ENCODE peak calls at places on chromosomes 6 and 20, in four cellular contexts. H is cardiac fibroblast, O is AG10803, S is right lobe of liver. L is an unnamed sample.

GRCh38 chr20:664576-664975 is 11.0 kb downstream of the SCRT2 start:
- DNase-seq in S (no peak), O (no peak), H (no peak), L (no peak)

GRCh38 chr6:15608406-15608805 is 54.4 kb downstream of the DTNBP1 start:
- DNase-seq in H (peak; percentile 82), S (no peak), O (peak; percentile 83), L (peak; percentile 56)

GRCh38 chr6:528989-529388 is 127.9 kb downstream of the HUS1B start:
- DNase-seq in O (no peak), S (no peak), H (no peak), L (no peak)

GRCh38 chr6:130152908-130153510 is 69.7 kb downstream of the SAMD3 start:
- DNase-seq in S (no peak), O (no peak), H (no peak), L (no peak)

GRCh38 chr6:21596379-21597242 is 3.1 kb downstream of the SOX4 start:
- DNase-seq in H (peak; percentile 73), O (peak; percentile 57), S (no peak), L (peak; percentile 81)

GRCh38 chr20:37267684-37268313 is 6.2 kb upstream of the GHRH start:
- DNase-seq in S (no peak), O (no peak), H (no peak), L (no peak)

GRCh38 chr6:44659676-44660170 is 272.2 kb downstream of the CDC5L start:
- DNase-seq in O (peak; percentile 82), S (no peak), H (no peak), L (no peak)

GRCh38 chr20:46934746-46935283 is 40.2 kb downstream of the EYA2 start:
- DNase-seq in H (no peak), S (no peak), O (no peak), L (no peak)

GRCh38 chr6:80154160-80154559 is 47.7 kb downstream of the BCKDHB start:
- DNase-seq in H (no peak), O (no peak), S (no peak), L (no peak)

GRCh38 chr20:33437141-33437911 is 6.2 kb downstream of the SNTA1 start:
- DNase-seq in O (peak; percentile 42), S (no peak), H (peak; percentile 62), L (peak; percentile 59)

GRCh38 chr20:14410869-14411555 is 73.6 kb upstream of the FLRT3 start:
- DNase-seq in S (peak; percentile 85), H (no peak), O (no peak), L (no peak)

GRCh38 chr6:1497593-1498105 is 108.3 kb downstream of the FOXF2 start:
- DNase-seq in S (no peak), H (no peak), O (no peak), L (no peak)

GRCh38 chr20:50561379-50562078 is 51.3 kb downstream of the PTPN1 start:
- DNase-seq in H (peak; percentile 95), O (peak; percentile 89), S (no peak), L (peak; percentile 98)

GRCh38 chr20:61515922-61516321 is 263.9 kb downstream of the CDH4 start:
- DNase-seq in S (no peak), O (no peak), H (no peak), L (no peak)

GRCh38 chr6:49787176-49787575 is at the start of gene PGK2:
- DNase-seq in O (no peak), S (no peak), H (peak; percentile 0), L (no peak)

GRCh38 chr6:56875523-56875922 is 79.4 kb upstream of the BEND6 start:
- DNase-seq in O (no peak), H (no peak), S (no peak), L (no peak)

GRCh38 chr6:130969807-130970491 is 93.1 kb downstream of the EPB41L2 start:
- DNase-seq in S (no peak), O (peak; percentile 83), H (peak; percentile 60), L (peak; percentile 39)

GRCh38 chr6:90442366-90442765 is 144.5 kb downstream of the MAP3K7 start:
- DNase-seq in S (no peak), O (peak; percentile 31), H (no peak), L (no peak)

GRCh38 chr20:53842301-53843099 is 227.9 kb downstream of the BCAS1 start:
- DNase-seq in S (no peak), O (no peak), H (no peak), L (no peak)

GRCh38 chr6:44486002-44486421 is 98.5 kb downstream of the CDC5L start:
- DNase-seq in O (peak; percentile 86), S (no peak), H (no peak), L (peak; percentile 68)

GRCh38 chr6:10720229-10720959 is 2.5 kb upstream of the TMEM14C start:
- DNase-seq in O (peak; percentile 18), S (peak; percentile 57), H (peak; percentile 32), L (peak; percentile 22)

GRCh38 chr20:53960586-53961386 is 109.6 kb downstream of the BCAS1 start:
- DNase-seq in O (peak; percentile 70), H (no peak), S (no peak), L (no peak)

GRCh38 chr20:51803157-51803854 is 985 bp upstream of the SALL4 start:
- DNase-seq in S (no peak), O (no peak), H (no peak), L (no peak)

GRCh38 chr6:77094821-77095220 is 368.5 kb downstream of the HTR1B start:
- DNase-seq in S (no peak), O (no peak), H (no peak), L (no peak)

GRCh38 chr6:100553243-100553642 is 88.5 kb upstream of the SIM1 start:
- DNase-seq in H (no peak), O (no peak), S (no peak), L (no peak)

GRCh38 chr6:144411506-144412165 is 126.5 kb downstream of the UTRN start:
- DNase-seq in S (no peak), H (peak; percentile 34), O (peak; percentile 18), L (no peak)

DNA sequence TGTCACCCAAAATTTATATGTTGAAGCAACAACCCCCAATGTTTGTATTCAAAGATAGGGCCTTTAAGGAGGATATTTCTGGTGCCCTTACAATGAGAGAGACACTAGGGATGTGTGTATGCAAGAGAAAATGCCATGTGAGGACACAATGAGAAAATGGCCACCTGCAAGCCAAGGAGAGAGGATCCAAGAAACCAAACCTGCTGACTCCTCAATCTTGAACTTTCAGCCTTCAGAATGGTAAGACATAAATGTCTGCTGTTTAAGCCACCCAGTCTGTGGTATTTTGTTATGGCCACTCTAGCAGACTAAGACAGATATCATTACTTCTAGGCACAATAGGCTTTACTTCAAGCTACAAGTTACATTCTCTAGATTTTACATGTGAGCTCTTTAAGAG is 1145.1 kb upstream of the MAP3K7 start:
- DNase-seq in S (no peak), H (no peak), O (no peak), L (no peak)
- H3K4me3 ChIP-seq in S (no peak overlapping the region), H (no peak overlapping the region), O (no peak overlapping the region), L (no peak overlapping the region)

DNA sequence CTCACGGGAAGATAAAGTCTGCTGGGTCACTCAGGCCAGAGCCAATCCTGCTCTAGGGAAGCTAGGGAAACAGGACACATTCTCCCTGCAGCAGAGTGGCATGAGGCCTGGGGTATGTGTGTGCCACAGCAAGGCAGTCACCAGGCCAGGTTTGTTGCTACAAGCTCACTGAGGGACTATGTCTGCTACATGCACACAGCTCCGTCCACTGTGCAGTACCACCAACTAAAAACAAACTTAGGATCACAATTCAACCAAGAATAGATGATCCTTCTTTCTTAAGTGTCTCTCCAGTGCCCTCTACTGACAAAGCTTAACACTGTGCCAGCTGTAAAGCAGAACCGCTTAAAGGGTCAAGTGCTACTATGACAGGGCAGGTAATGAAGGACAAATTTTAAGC is 192.5 kb downstream of the PTPRK start:
- DNase-seq in H (peak; percentile 69), S (no peak), O (peak; percentile 12), L (no peak)
- TF ChIP-seq CTCF in H (peak; percentile 53), S (peak; percentile 35), O (peak; percentile 51), L (peak; percentile 39)

GRCh38 chr20:63282946-63283345 is 10.0 kb upstream of the COL20A1 start:
- DNase-seq in H (no peak), S (no peak), O (no peak), L (no peak)

GRCh38 chr20:63280929-63281545 is 8.4 kb downstream of the ARFGAP1 start:
- DNase-seq in O (no peak), S (no peak), H (no peak), L (no peak)

GRCh38 chr20:63283397-63284082 is 9.4 kb upstream of the COL20A1 start:
- DNase-seq in S (no peak), H (no peak), O (no peak), L (no peak)

GRCh38 chr20:63280371-63280770 is 7.8 kb downstream of the ARFGAP1 start:
- DNase-seq in O (no peak), S (no peak), H (no peak), L (no peak)

GRCh38 chr20:63281741-63282665 is 9.4 kb downstream of the ARFGAP1 start:
- DNase-seq in H (no peak), O (no peak), S (no peak), L (no peak)
- H3K4me3 ChIP-seq in H (no peak overlapping the region), O (no peak overlapping the region), S (no peak overlapping the region), L (no peak overlapping the region)

GRCh38 chr6:75568100-75568499 is 33.6 kb upstream of the SENP6 start:
- DNase-seq in S (no peak), H (no peak), O (no peak), L (no peak)

GRCh38 chr6:75557068-75557467 is 44.6 kb upstream of the SENP6 start:
- DNase-seq in O (no peak), H (no peak), S (no peak), L (no peak)

GRCh38 chr6:75568965-75569364 is 32.7 kb upstream of the SENP6 start:
- DNase-seq in S (no peak), H (no peak), O (no peak), L (no peak)

GRCh38 chr6:75566137-75566767 is 35.4 kb upstream of the SENP6 start:
- DNase-seq in H (no peak), O (no peak), S (no peak), L (no peak)

GRCh38 chr6:75563032-75563431 is 38.6 kb upstream of the SENP6 start:
- DNase-seq in H (peak; percentile 56), O (peak; percentile 45), S (no peak), L (peak; percentile 34)
- TF ChIP-seq CTCF in H (peak; percentile 52), O (peak; percentile 54), S (peak; percentile 22), L (peak; percentile 51)

GRCh38 chr6:128882560-128882959 is 378 bp upstream of the LAMA2 start:
- DNase-seq in O (peak; percentile 17), S (no peak), H (peak; percentile 37), L (no peak)

GRCh38 chr6:128888444-128889175 is 5.7 kb downstream of the LAMA2 start:
- DNase-seq in O (no peak), S (no peak), H (no peak), L (no peak)

GRCh38 chr6:128889870-128890269 is 6.9 kb downstream of the LAMA2 start:
- DNase-seq in O (no peak), S (no peak), H (no peak), L (no peak)

GRCh38 chr6:128882991-128883571 is at the start of gene LAMA2:
- DNase-seq in H (peak; percentile 76), S (peak; percentile 49), O (peak; percentile 81), L (peak; percentile 82)

GRCh38 chr6:128885381-128885780 is 2.4 kb downstream of the LAMA2 start:
- DNase-seq in H (peak; percentile 33), O (no peak), S (no peak), L (no peak)
- H3K4me3 ChIP-seq in H (no peak overlapping the region), O (peak overlapping the region; percentile 8), S (no peak overlapping the region), L (peak overlapping the region; percentile 3)

GRCh38 chr6:4281341-4282293 is 146.2 kb upstream of the ECI2 start:
- DNase-seq in S (no peak), H (peak; percentile 55), O (no peak), L (peak; percentile 63)
- TF ChIP-seq CTCF in S (peak; percentile 18), H (no peak), O (no peak), L (peak; percentile 25)